ENCODE peak calls at places on chromosomes 11 and 22, in seven cellular contexts. S is upper lobe of right lung, P is OCI-LY7, R is transverse colon, A is lung, W is thoracic aorta, F is lower lobe of right lung. M is an unnamed sample.

GRCh38 chr11:106173291-106173690 is 95.8 kb downstream of the AASDHPPT start:
- DNase-seq in S (no peak), P (no peak), R (no peak), A (no peak), W (no peak), F (no peak), M (no peak)

GRCh38 chr11:132318421-132319157 is 948.2 kb downstream of the NTM start:
- DNase-seq in S (no peak), P (no peak), R (no peak), A (no peak), W (no peak), F (no peak), M (no peak)

GRCh38 chr11:1772270-1773130 is 8.8 kb upstream of the CTSD start:
- DNase-seq in S (peak; percentile 85), P (peak; percentile 13), R (peak; percentile 68), A (peak; percentile 82), W (peak; percentile 53), F (peak; percentile 83), M (peak; percentile 63)

GRCh38 chr11:76698321-76699043 is 27.9 kb upstream of the LRRC32 start:
- DNase-seq in S (no peak), P (peak; percentile 50), R (no peak), A (no peak), W (no peak), F (no peak), M (no peak)

GRCh38 chr11:83220279-83220678 is 26.8 kb downstream of the ANKRD42 start:
- DNase-seq in S (no peak), P (no peak), R (no peak), A (no peak), W (no peak), F (no peak), M (no peak)

GRCh38 chr11:124739479-124740276 is at the start of gene NRGN:
- DNase-seq in S (peak; percentile 96), P (peak; percentile 94), R (peak; percentile 92), A (peak; percentile 91), W (peak; percentile 71), F (peak; percentile 94), M (peak; percentile 94)

GRCh38 chr11:6693342-6694228 is 10.4 kb upstream of the MRPL17 start:
- DNase-seq in S (no peak), P (no peak), R (no peak), A (no peak), W (peak; percentile 42), F (no peak), M (peak; percentile 25)

GRCh38 chr11:73139476-73140198 is 2.5 kb downstream of the FCHSD2 start:
- DNase-seq in S (no peak), P (no peak), R (no peak), A (no peak), W (no peak), F (no peak), M (no peak)

GRCh38 chr11:112831041-112831440 is 130.2 kb upstream of the NCAM1 start:
- DNase-seq in S (no peak), P (no peak), R (no peak), A (no peak), W (no peak), F (no peak), M (no peak)

GRCh38 chr11:130150790-130151189 is 8.8 kb upstream of the ST14 start:
- DNase-seq in S (no peak), P (no peak), R (no peak), A (no peak), W (no peak), F (no peak), M (no peak)

GRCh38 chr11:119066481-119066880 is 1.1 kb upstream of the VPS11 start:
- DNase-seq in S (no peak), P (no peak), R (no peak), A (no peak), W (no peak), F (no peak), M (no peak)

GRCh38 chr11:14373941-14374646 is 15.1 kb upstream of the RRAS2 start:
- DNase-seq in S (no peak), P (no peak), R (no peak), A (no peak), W (peak; percentile 71), F (no peak), M (no peak)

GRCh38 chr11:8318536-8318935 is 54.9 kb upstream of the LMO1 start:
- DNase-seq in S (no peak), P (peak; percentile 5), R (no peak), A (no peak), W (no peak), F (no peak), M (no peak)

GRCh38 chr11:28838741-28839140 is 730.6 kb downstream of the METTL15 start:
- DNase-seq in S (no peak), P (no peak), R (no peak), A (no peak), W (no peak), F (no peak), M (no peak)

GRCh38 chr11:79168530-79169110 is 272.2 kb downstream of the TENM4 start:
- DNase-seq in S (no peak), P (no peak), R (no peak), A (no peak), W (no peak), F (no peak), M (no peak)

GRCh38 chr11:8720868-8721739 is 38.5 kb downstream of the RPL27A start:
- DNase-seq in S (no peak), P (no peak), R (peak; percentile 62), A (peak; percentile 72), W (no peak), F (no peak), M (peak; percentile 82)

GRCh38 chr22:44549021-44549420 is 51.0 kb upstream of the RTL6 start:
- DNase-seq in S (peak; percentile 28), P (no peak), R (no peak), A (no peak), W (no peak), F (no peak), M (no peak)

GRCh38 chr11:66970808-66971442 is 4.2 kb upstream of the C11orf86 start:
- DNase-seq in S (no peak), P (no peak), R (peak; percentile 29), A (peak; percentile 69), W (peak; percentile 76), F (no peak), M (no peak)

DNA sequence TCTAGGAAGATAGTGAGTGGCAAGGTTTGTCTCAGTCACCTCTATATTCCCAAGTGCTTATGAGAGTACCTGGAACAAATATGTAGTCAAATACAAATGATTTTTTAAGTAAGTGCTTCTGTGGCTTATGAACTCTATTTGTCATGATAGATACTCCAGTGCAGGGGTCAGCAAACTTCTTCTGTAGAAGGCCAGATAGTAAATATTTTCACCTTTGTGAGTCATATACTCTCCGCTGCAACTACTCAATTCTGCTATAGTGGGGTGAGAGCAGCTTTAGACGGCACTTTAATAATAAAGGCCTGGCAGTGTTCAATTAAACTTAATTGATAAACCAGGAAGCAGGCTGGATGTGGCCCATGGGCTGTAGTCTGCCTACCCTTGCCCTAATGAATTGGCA is 12.4 kb upstream of the CCDC34 start:
- DNase-seq in S (no peak), P (no peak), R (no peak), A (no peak), W (no peak), F (no peak), M (no peak)
- H3K4me1 ChIP-seq in S (no peaks in the 10 kb centered on the region), P (no peaks in the 10 kb centered on the region), R (no peaks in the 10 kb centered on the region), A (no peaks in the 10 kb centered on the region), W (no peaks in the 10 kb centered on the region), F (no peaks in the 10 kb centered on the region), M (no peaks in the 10 kb centered on the region)

GRCh38 chr11:27041141-27041869 is 690 bp downstream of the BBOX1 start:
- DNase-seq in S (no peak), P (peak; percentile 31), R (no peak), A (no peak), W (no peak), F (no peak), M (no peak)

GRCh38 chr11:27040302-27041115 is at the start of gene BBOX1:
- DNase-seq in S (no peak), P (peak; percentile 21), R (no peak), A (no peak), W (no peak), F (no peak), M (no peak)

GRCh38 chr11:27039873-27040272 is 742 bp upstream of the BBOX1 start:
- DNase-seq in S (no peak), P (no peak), R (no peak), A (no peak), W (no peak), F (no peak), M (no peak)
- TF ChIP-seq CTCF in S (no peak), P (peak; percentile 50), R (no peak), A (no peak), W (no peak), F (no peak), M (no peak)

GRCh38 chr11:19437760-19438159 is 197.0 kb upstream of the E2F8 start:
- DNase-seq in S (no peak), P (no peak), R (no peak), A (no peak), W (no peak), F (no peak), M (no peak)
- H3K4me3 ChIP-seq in S (no peak overlapping the region), P (no peak overlapping the region), R (no peak overlapping the region), A (no peak overlapping the region), W (no peak overlapping the region), F (no peak overlapping the region), M (no peak overlapping the region)

GRCh38 chr22:37312549-37313183 is 30.4 kb downstream of the CYTH4 start:
- DNase-seq in S (peak; percentile 62), P (no peak), R (no peak), A (no peak), W (no peak), F (no peak), M (no peak)

GRCh38 chr22:37310815-37311595 is 28.7 kb downstream of the CYTH4 start:
- DNase-seq in S (no peak), P (no peak), R (no peak), A (peak; percentile 48), W (no peak), F (peak; percentile 75), M (no peak)

GRCh38 chr22:37311761-37312312 is 29.5 kb downstream of the CYTH4 start:
- DNase-seq in S (no peak), P (no peak), R (no peak), A (no peak), W (no peak), F (no peak), M (no peak)

GRCh38 chr22:37314315-37315046 is 32.2 kb downstream of the CYTH4 start:
- DNase-seq in S (no peak), P (peak; percentile 25), R (no peak), A (no peak), W (no peak), F (no peak), M (no peak)

DNA sequence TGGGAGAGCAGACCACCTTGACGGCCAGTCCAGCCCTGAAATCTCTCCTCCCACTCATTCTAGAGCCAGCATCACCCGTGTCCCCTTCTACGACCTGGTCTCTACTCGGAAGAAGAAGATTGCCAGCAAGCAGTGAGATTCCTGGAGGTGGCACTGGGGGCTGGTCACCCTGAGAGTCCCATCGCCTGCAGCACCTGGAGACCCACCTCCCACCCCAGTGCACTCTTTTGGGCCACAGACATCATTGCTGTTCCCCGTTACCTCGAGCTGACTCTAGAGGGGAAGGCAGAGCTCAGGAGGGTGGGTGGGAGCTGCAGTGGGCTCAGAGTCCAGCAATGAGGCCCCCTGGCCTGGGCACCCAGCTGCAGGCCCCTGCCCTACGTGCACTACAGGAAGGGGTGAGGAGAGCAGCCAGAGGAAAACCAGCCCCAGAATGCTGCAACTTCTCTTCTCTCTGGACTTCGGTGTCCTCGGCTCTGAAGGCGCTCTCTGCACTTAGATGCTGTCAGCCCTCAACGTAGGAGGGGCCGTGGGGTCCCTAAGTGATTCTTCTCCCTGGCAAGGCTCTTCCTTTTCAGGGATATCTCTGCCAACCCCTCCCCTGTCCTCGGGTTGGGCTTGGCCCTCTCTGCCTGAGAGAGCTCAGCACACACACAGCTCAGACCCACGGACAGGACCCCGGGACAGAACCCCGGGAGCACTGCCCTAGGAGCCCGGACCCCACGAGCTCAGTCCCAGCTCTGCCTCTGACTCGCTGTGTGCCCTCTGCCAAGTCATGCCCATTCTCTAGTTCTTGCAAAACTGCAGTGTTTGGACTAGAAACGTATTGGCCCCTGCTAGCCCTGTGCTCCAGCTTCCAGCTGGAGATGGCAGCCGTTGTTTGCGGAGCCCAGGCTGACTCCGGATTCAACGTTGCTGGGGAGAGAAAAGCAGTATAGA is 31.3 kb downstream of the CYTH4 start:
- DNase-seq in S (peak; percentile 59), P (no peak), R (no peak), A (no peak), W (no peak), F (no peak), M (no peak)
- H3K4me1 ChIP-seq in S (peaks cover 30% of the 10 kb centered on the region), P (peaks cover 30% of the 10 kb centered on the region), R (peaks cover 14% of the 10 kb centered on the region), A (no peaks in the 10 kb centered on the region), W (peaks cover 5% of the 10 kb centered on the region), F (peaks cover 44% of the 10 kb centered on the region), M (no peaks in the 10 kb centered on the region)